ENCODE peak calls at places on chromosomes 5 and 9, in eight cellular contexts. One of them, this sample, is unnamed.

GRCh38 chr5:144028644-144029043 is 141.8 kb downstream of the YIPF5 start:
- DNase-seq in right cardiac atrium: no peak
- DNase-seq in HCT116: no peak
- DNase-seq in fibroblast of lung: peak; percentile 75
- DNase-seq in IMR-90: peak; percentile 84
- DNase-seq in CD8-positive, alpha-beta T cell: no peak
- DNase-seq in adrenal gland: no peak
- DNase-seq in endodermal cell: no peak
- DNase-seq in this sample: peak; percentile 91

GRCh38 chr5:16464664-16465543 is 696 bp downstream of the ZNF622 start:
- DNase-seq in right cardiac atrium: peak; percentile 10
- DNase-seq in HCT116: no peak
- DNase-seq in fibroblast of lung: peak; percentile 11
- DNase-seq in IMR-90: no peak
- DNase-seq in CD8-positive, alpha-beta T cell: no peak
- DNase-seq in adrenal gland: peak; percentile 23
- DNase-seq in endodermal cell: peak; percentile 46
- DNase-seq in this sample: peak; percentile 30

GRCh38 chr5:115855959-115856358 is 14.2 kb downstream of the AP3S1 start:
- DNase-seq in right cardiac atrium: no peak
- DNase-seq in HCT116: no peak
- DNase-seq in fibroblast of lung: peak; percentile 79
- DNase-seq in IMR-90: peak; percentile 24
- DNase-seq in CD8-positive, alpha-beta T cell: no peak
- DNase-seq in adrenal gland: no peak
- DNase-seq in endodermal cell: no peak
- DNase-seq in this sample: no peak

GRCh38 chr5:131164161-131164930 is 710 bp downstream of the HINT1 start:
- DNase-seq in right cardiac atrium: peak; percentile 70
- DNase-seq in HCT116: no peak
- DNase-seq in fibroblast of lung: peak; percentile 79
- DNase-seq in IMR-90: peak; percentile 84
- DNase-seq in CD8-positive, alpha-beta T cell: peak; percentile 73
- DNase-seq in adrenal gland: peak; percentile 79
- DNase-seq in endodermal cell: peak; percentile 87
- DNase-seq in this sample: peak; percentile 74

GRCh38 chr5:138603521-138603920 is 28.3 kb upstream of the HSPA9 start:
- DNase-seq in right cardiac atrium: no peak
- DNase-seq in HCT116: no peak
- DNase-seq in fibroblast of lung: no peak
- DNase-seq in IMR-90: peak; percentile 67
- DNase-seq in CD8-positive, alpha-beta T cell: no peak
- DNase-seq in adrenal gland: no peak
- DNase-seq in endodermal cell: no peak
- DNase-seq in this sample: no peak

GRCh38 chr5:65059681-65060598 is 291.2 kb downstream of the CWC27 start:
- DNase-seq in right cardiac atrium: no peak
- DNase-seq in HCT116: no peak
- DNase-seq in fibroblast of lung: no peak
- DNase-seq in IMR-90: peak; percentile 89
- DNase-seq in CD8-positive, alpha-beta T cell: no peak
- DNase-seq in adrenal gland: no peak
- DNase-seq in endodermal cell: no peak
- DNase-seq in this sample: peak; percentile 60

GRCh38 chr9:98614941-98615340 is 93.8 kb downstream of the GABBR2 start:
- DNase-seq in right cardiac atrium: no peak
- DNase-seq in HCT116: no peak
- DNase-seq in fibroblast of lung: no peak
- DNase-seq in IMR-90: no peak
- DNase-seq in CD8-positive, alpha-beta T cell: no peak
- DNase-seq in adrenal gland: no peak
- DNase-seq in endodermal cell: no peak
- DNase-seq in this sample: no peak

GRCh38 chr5:146906803-146907202 is 28.2 kb upstream of the PPP2R2B start:
- DNase-seq in right cardiac atrium: no peak
- DNase-seq in HCT116: peak; percentile 24
- DNase-seq in fibroblast of lung: no peak
- DNase-seq in IMR-90: no peak
- DNase-seq in CD8-positive, alpha-beta T cell: no peak
- DNase-seq in adrenal gland: peak; percentile 20
- DNase-seq in endodermal cell: peak; percentile 94
- DNase-seq in this sample: peak; percentile 58

GRCh38 chr5:72248352-72249032 is 71.5 kb downstream of the MRPS27 start:
- DNase-seq in right cardiac atrium: peak; percentile 35
- DNase-seq in HCT116: peak; percentile 71
- DNase-seq in fibroblast of lung: peak; percentile 94
- DNase-seq in IMR-90: peak; percentile 88
- DNase-seq in CD8-positive, alpha-beta T cell: no peak
- DNase-seq in adrenal gland: peak; percentile 77
- DNase-seq in endodermal cell: no peak
- DNase-seq in this sample: peak; percentile 86

GRCh38 chr5:138241688-138242547 is 28.8 kb upstream of the CDC23 start:
- DNase-seq in right cardiac atrium: peak; percentile 33
- DNase-seq in HCT116: no peak
- DNase-seq in fibroblast of lung: peak; percentile 23
- DNase-seq in IMR-90: no peak
- DNase-seq in CD8-positive, alpha-beta T cell: no peak
- DNase-seq in adrenal gland: no peak
- DNase-seq in endodermal cell: peak; percentile 85
- DNase-seq in this sample: peak; percentile 11

GRCh38 chr5:181181650-181182565 is 23.1 kb downstream of the TRIM7 start:
- DNase-seq in right cardiac atrium: peak; percentile 63
- DNase-seq in HCT116: peak; percentile 76
- DNase-seq in fibroblast of lung: peak; percentile 78
- DNase-seq in IMR-90: peak; percentile 65
- DNase-seq in CD8-positive, alpha-beta T cell: peak; percentile 78
- DNase-seq in adrenal gland: peak; percentile 75
- DNase-seq in endodermal cell: peak; percentile 90
- DNase-seq in this sample: peak; percentile 43

GRCh38 chr9:27870404-27870803 is 297.1 kb upstream of the C9orf72 start:
- DNase-seq in right cardiac atrium: no peak
- DNase-seq in HCT116: no peak
- DNase-seq in fibroblast of lung: no peak
- DNase-seq in IMR-90: no peak
- DNase-seq in CD8-positive, alpha-beta T cell: no peak
- DNase-seq in adrenal gland: peak; percentile 38
- DNase-seq in endodermal cell: no peak
- DNase-seq in this sample: no peak

DNA sequence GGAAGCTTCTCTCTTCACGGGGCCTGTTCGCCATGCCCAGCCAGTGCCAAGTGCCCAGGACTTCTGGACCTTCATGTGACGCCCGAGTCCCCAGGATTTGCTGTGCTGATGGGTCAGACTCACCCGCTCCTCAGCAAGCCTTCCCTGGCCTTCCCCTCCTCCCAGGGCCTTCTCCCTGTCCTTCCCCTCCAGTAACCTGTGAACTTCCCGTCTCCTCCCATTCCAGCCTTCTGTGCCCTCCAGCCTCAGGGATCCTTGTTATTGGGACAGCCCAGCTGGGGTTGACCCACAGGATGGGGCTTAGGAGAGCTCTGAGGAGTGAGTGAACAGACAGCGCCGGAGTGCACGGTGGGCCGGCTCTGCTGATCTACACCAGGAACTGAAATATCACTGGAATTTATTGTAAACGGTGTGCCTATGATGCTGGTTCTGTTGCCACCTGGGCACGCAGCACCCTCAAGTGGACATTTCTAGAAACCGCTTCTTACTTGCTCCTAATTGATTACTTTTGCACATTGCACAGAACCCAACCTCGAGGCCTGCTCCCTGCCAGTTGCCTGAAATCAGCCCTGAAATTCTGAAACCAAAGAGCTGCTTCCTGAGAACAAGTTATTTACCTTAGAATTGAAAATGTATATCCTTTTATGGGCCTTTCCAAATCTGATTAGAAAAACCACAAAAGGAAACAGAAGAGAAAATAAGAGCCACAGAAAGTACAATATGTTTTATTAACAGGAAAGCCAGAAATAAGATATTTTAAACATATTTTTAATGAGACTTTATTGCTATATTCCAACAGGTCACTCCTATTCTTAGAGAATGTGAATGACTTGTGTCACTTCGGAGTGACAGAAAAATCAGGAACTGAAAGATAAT is 1.6 kb downstream of the SPAAR start:
- DNase-seq in right cardiac atrium: peak; percentile 25
- DNase-seq in HCT116: peak; percentile 66
- DNase-seq in fibroblast of lung: peak; percentile 81
- DNase-seq in IMR-90: peak; percentile 52
- DNase-seq in CD8-positive, alpha-beta T cell: peak; percentile 43
- DNase-seq in adrenal gland: peak; percentile 42
- DNase-seq in endodermal cell: peak; percentile 76
- DNase-seq in this sample: peak; percentile 38
- H3K4me1 ChIP-seq in right cardiac atrium: peaks cover 28% of the 10 kb centered on the region
- H3K4me1 ChIP-seq in HCT116: peaks cover 55% of the 10 kb centered on the region
- H3K4me1 ChIP-seq in fibroblast of lung: peaks cover 33% of the 10 kb centered on the region
- H3K4me1 ChIP-seq in IMR-90: peaks cover 37% of the 10 kb centered on the region
- H3K4me1 ChIP-seq in CD8-positive, alpha-beta T cell: peaks cover 50% of the 10 kb centered on the region
- H3K4me1 ChIP-seq in adrenal gland: peaks cover 38% of the 10 kb centered on the region
- H3K4me1 ChIP-seq in endodermal cell: peaks cover 13% of the 10 kb centered on the region
- H3K4me1 ChIP-seq in this sample: peaks cover 42% of the 10 kb centered on the region

DNA sequence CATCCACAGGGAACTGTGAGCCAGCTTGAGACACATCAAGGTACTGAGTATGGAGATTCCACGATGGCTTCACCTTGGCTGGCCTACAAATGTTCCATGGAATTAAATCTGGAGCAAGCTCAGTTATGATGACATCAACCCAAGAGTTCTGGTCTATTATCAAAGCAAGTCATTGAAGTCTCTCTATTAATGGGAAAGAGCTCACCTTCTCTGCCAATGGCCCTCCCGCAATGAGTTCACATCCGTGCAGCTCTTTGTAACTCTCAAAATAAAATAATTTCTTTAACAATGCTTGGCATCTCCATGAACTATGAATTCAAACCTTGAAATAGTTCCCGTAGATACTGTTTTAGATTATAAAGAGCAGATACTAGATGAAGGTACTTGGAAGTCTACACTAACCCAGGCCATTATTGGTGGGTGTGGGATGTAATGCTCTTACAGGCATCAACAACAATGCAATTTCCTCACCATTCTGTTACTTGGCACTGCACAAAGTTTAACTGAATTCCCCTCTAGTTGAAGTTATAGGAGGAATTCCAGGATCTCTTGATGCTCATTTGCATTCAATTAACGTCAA is 55.4 kb downstream of the ZNF474 start:
- DNase-seq in right cardiac atrium: no peak
- DNase-seq in HCT116: no peak
- DNase-seq in fibroblast of lung: no peak
- DNase-seq in IMR-90: no peak
- DNase-seq in CD8-positive, alpha-beta T cell: no peak
- DNase-seq in adrenal gland: no peak
- DNase-seq in endodermal cell: no peak
- DNase-seq in this sample: no peak
- H3K4me1 ChIP-seq in right cardiac atrium: no peaks in the 10 kb centered on the region
- H3K4me1 ChIP-seq in HCT116: no peaks in the 10 kb centered on the region
- H3K4me1 ChIP-seq in fibroblast of lung: peaks cover 27% of the 10 kb centered on the region
- H3K4me1 ChIP-seq in IMR-90: peaks cover 11% of the 10 kb centered on the region
- H3K4me1 ChIP-seq in CD8-positive, alpha-beta T cell: no peaks in the 10 kb centered on the region
- H3K4me1 ChIP-seq in adrenal gland: no peaks in the 10 kb centered on the region
- H3K4me1 ChIP-seq in endodermal cell: peaks cover 12% of the 10 kb centered on the region
- H3K4me1 ChIP-seq in this sample: peaks cover 41% of the 10 kb centered on the region

DNA sequence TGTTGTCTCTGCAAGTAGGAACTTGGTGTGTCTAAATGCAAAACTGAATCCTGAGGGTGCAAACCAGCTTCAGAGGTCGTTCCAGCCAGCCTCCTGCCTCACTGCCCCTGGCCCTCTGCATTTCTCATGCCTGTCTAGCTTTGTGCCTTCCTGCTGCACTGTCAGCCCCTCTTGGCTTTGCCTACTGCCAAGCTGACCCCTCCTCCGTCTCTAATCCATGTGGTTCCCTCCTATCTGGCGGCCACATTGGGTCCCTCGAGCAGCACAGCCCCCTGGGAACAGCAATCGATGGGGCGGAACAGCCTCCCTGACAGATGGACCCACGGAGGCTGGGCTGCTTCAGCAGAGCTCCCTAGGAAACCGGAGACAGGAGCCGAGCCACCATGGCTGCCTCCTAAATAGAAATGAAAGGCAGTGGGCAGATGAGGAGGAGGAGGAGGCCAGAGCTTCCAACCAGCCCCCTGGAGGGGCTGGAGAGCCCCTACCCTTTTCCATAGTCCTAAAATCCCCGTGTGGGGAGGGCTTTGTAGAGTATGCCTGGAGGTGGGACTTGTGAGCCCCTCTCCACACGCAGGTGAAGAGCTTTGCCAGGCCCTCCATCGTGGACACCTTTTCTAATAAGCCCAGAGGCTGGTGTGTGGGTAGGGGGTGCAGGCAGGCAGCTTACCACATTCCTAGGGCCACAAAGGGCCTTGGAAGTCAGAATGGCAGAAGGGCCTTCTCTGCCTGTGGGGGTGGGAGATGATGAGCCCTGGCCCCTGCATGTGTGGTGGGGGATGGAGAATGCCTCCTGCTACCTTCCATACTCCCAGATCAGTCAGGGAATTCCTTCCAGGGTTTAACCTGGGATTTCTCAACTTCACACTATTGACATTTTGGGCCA is 9.2 kb upstream of the CXXC5 start:
- DNase-seq in right cardiac atrium: no peak
- DNase-seq in HCT116: no peak
- DNase-seq in fibroblast of lung: no peak
- DNase-seq in IMR-90: no peak
- DNase-seq in CD8-positive, alpha-beta T cell: no peak
- DNase-seq in adrenal gland: no peak
- DNase-seq in endodermal cell: peak; percentile 53
- DNase-seq in this sample: no peak
- H3K4me1 ChIP-seq in right cardiac atrium: peaks cover 19% of the 10 kb centered on the region
- H3K4me1 ChIP-seq in HCT116: peaks cover 92% of the 10 kb centered on the region
- H3K4me1 ChIP-seq in fibroblast of lung: peaks cover 22% of the 10 kb centered on the region
- H3K4me1 ChIP-seq in IMR-90: peaks cover 23% of the 10 kb centered on the region
- H3K4me1 ChIP-seq in CD8-positive, alpha-beta T cell: peaks cover 38% of the 10 kb centered on the region
- H3K4me1 ChIP-seq in adrenal gland: peaks cover 14% of the 10 kb centered on the region
- H3K4me1 ChIP-seq in endodermal cell: peaks cover 21% of the 10 kb centered on the region
- H3K4me1 ChIP-seq in this sample: peaks cover 37% of the 10 kb centered on the region

GRCh38 chr9:109122726-109123621 is 3.2 kb upstream of the TMEM245 start:
- DNase-seq in right cardiac atrium: no peak
- DNase-seq in HCT116: no peak
- DNase-seq in fibroblast of lung: no peak
- DNase-seq in IMR-90: no peak
- DNase-seq in CD8-positive, alpha-beta T cell: no peak
- DNase-seq in adrenal gland: no peak
- DNase-seq in endodermal cell: peak; percentile 46
- DNase-seq in this sample: no peak
- H3K4me1 ChIP-seq in right cardiac atrium: no peaks in the 10 kb centered on the region
- H3K4me1 ChIP-seq in HCT116: peaks cover 19% of the 10 kb centered on the region
- H3K4me1 ChIP-seq in fibroblast of lung: no peaks in the 10 kb centered on the region
- H3K4me1 ChIP-seq in IMR-90: no peaks in the 10 kb centered on the region
- H3K4me1 ChIP-seq in CD8-positive, alpha-beta T cell: peaks cover 16% of the 10 kb centered on the region
- H3K4me1 ChIP-seq in adrenal gland: peaks cover 4% of the 10 kb centered on the region
- H3K4me1 ChIP-seq in endodermal cell: peaks cover 8% of the 10 kb centered on the region
- H3K4me1 ChIP-seq in this sample: peaks cover 8% of the 10 kb centered on the region

This sample was measured in astrocyte.